ENCODE peak calls at places on chromosomes 12 and 14, in eight cellular contexts. A is upper lobe of right lung, O is brain microvascular endothelial cell, M is fibroblast of lung, P is ovary, Q is osteoblast, C is Panc1, W is left lung. S is an unnamed sample.

GRCh38 chr14:76920572-76921175 is 94.5 kb downstream of the LRRC74A start:
- DNase-seq in A (no peak), O (no peak), M (no peak), P (peak), Q (peak), C (no peak), W (no peak), S (no peak)

GRCh38 chr12:77032406-77032805 is 33.0 kb downstream of the E2F7 start:
- DNase-seq in A (no peak), O (no peak), M (no peak), P (no peak), Q (peak), C (no peak), W (no peak), S (peak)

GRCh38 chr12:14993537-14994266 is 20.9 kb downstream of the PDE6H start:
- DNase-seq in A (no peak), O (peak), M (peak), P (no peak), Q (peak), C (no peak), W (peak), S (peak)

GRCh38 chr14:96053600-96054381 is 14.6 kb downstream of the C14orf132 start:
- DNase-seq in A (no peak), O (peak), M (peak), P (no peak), Q (peak), C (no peak), W (no peak), S (peak)

GRCh38 chr14:65720171-65720570 is 307.6 kb downstream of the FUT8 start:
- DNase-seq in A (no peak), O (no peak), M (no peak), P (no peak), Q (no peak), C (no peak), W (no peak), S (no peak)

GRCh38 chr12:111558107-111558376 is 41.1 kb downstream of the ATXN2 start:
- DNase-seq in A (no peak), O (no peak), M (no peak), P (no peak), Q (no peak), C (no peak), W (no peak), S (no peak)

GRCh38 chr12:2588345-2588744 is 206.4 kb upstream of the FKBP4 start:
- DNase-seq in A (no peak), O (no peak), M (no peak), P (no peak), Q (peak), C (no peak), W (no peak), S (no peak)

GRCh38 chr14:50001999-50002925 is 109.4 kb downstream of the ARF6 start:
- DNase-seq in A (no peak), O (no peak), M (no peak), P (no peak), Q (peak), C (no peak), W (no peak), S (no peak)

GRCh38 chr14:24673534-24674203 is 39.7 kb upstream of the GZMB start:
- DNase-seq in A (no peak), O (no peak), M (no peak), P (no peak), Q (no peak), C (no peak), W (no peak), S (no peak)

GRCh38 chr12:131929530-131930456 is 717 bp downstream of the PUS1 start:
- DNase-seq in A (no peak), O (peak), M (no peak), P (peak), Q (peak), C (no peak), W (peak), S (no peak)

GRCh38 chr14:105196228-105196960 is 15.3 kb upstream of the NUDT14 start:
- DNase-seq in A (no peak), O (no peak), M (no peak), P (no peak), Q (no peak), C (no peak), W (no peak), S (no peak)

GRCh38 chr12:13215056-13215455 is 18.5 kb downstream of the EMP1 start:
- DNase-seq in A (no peak), O (no peak), M (no peak), P (no peak), Q (no peak), C (no peak), W (no peak), S (no peak)

GRCh38 chr14:102579696-102580551 is 12.5 kb upstream of the RCOR1 start:
- DNase-seq in A (peak), O (peak), M (peak), P (no peak), Q (peak), C (no peak), W (peak), S (peak)

GRCh38 chr12:25189656-25190055 is 5.3 kb downstream of the DNAI7 start:
- DNase-seq in A (no peak), O (no peak), M (no peak), P (no peak), Q (no peak), C (no peak), W (no peak), S (peak)

GRCh38 chr12:14913381-14913781 is 25.0 kb downstream of the ERP27 start:
- DNase-seq in A (no peak), O (no peak), M (no peak), P (no peak), Q (no peak), C (no peak), W (no peak), S (no peak)

GRCh38 chr12:24499151-24500146 is 449.5 kb downstream of the BCAT1 start:
- DNase-seq in A (no peak), O (peak), M (peak), P (no peak), Q (peak), C (no peak), W (no peak), S (peak)

GRCh38 chr14:59534361-59534987 is 42.1 kb downstream of the CCDC175 start:
- DNase-seq in A (no peak), O (no peak), M (peak), P (no peak), Q (no peak), C (no peak), W (no peak), S (no peak)

GRCh38 chr14:58354817-58355216 is 40.9 kb upstream of the TOMM20L start:
- DNase-seq in A (no peak), O (no peak), M (no peak), P (no peak), Q (no peak), C (no peak), W (no peak), S (no peak)

GRCh38 chr12:31325524-31325875 is 450 bp downstream of the SINHCAF start:
- DNase-seq in A (no peak), O (no peak), M (no peak), P (peak), Q (peak), C (no peak), W (no peak), S (no peak)

GRCh38 chr14:59629384-59630158 is 53.0 kb upstream of the CCDC175 start:
- DNase-seq in A (no peak), O (no peak), M (no peak), P (no peak), Q (peak), C (no peak), W (no peak), S (no peak)

DNA sequence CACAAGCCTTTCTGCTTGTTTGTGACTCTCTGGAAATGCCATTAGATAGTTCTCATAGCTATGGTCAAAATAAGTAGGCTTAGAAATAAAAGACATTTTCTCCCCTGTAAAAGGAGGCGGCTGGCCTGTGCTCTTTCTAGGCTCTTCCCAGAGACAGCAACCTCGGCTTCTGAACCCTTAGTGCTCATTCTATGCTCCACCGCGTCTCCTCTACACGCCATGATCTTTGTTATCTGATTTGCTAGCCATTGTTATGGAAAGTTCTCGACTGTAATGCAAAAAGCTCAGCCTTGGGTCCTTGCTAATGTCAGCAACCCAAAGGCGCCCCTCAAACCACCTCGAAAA is 64.5 kb downstream of the CRADD start:
- DNase-seq in A (no peak), O (no peak), M (no peak), P (peak), Q (peak), C (no peak), W (no peak), S (no peak)
- H3K4me3 ChIP-seq in A (peak), O (peak), M (peak), P (peak), Q (peak), C (peak), W (peak), S (peak)

GRCh38 chr12:92503977-92504966 is 198.5 kb upstream of the PLEKHG7 start:
- DNase-seq in A (no peak), O (no peak), M (no peak), P (peak), Q (no peak), C (no peak), W (no peak), S (no peak)
- H3K4me3 ChIP-seq in A (no peak), O (no peak), M (no peak), P (no peak), Q (no peak), C (no peak), W (no peak), S (no peak)

GRCh38 chr12:117361312-117361670 is at the start of gene NOS1:
- DNase-seq in A (no peak), O (no peak), M (no peak), P (no peak), Q (peak), C (no peak), W (no peak), S (no peak)
- H3K4me3 ChIP-seq in A (peak), O (no peak), M (no peak), P (no peak), Q (no peak), C (no peak), W (no peak), S (no peak)

GRCh38 chr12:113061061-113061694 is 4.6 kb downstream of the DTX1 start:
- DNase-seq in A (peak), O (no peak), M (no peak), P (no peak), Q (peak), C (no peak), W (no peak), S (no peak)
- H3K4me3 ChIP-seq in A (no peak), O (no peak), M (no peak), P (no peak), Q (no peak), C (no peak), W (no peak), S (no peak)

DNA sequence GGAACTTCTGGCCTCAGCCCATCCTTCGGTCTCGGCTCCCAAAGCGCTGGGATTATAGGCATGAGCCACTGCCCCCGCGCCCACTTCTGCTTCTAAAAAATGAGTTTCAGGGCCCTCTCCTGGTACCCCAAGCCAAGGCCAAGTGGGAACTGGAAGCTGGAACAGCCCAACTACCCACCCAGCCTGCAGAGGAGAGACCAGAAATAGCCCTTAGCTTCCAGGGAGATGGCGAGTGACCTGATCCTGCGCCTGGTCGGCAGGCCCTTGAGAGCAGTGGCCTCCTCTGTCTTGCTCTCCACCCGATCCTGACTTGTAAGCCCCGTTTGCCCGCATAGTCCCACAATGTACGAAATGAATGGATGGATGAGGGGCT is 31.2 kb upstream of the PLEKHG6 start:
- DNase-seq in A (peak), O (no peak), M (no peak), P (no peak), Q (peak), C (no peak), W (no peak), S (no peak)
- H3K4me3 ChIP-seq in A (peak), O (no peak), M (no peak), P (no peak), Q (no peak), C (peak), W (no peak), S (no peak)

DNA sequence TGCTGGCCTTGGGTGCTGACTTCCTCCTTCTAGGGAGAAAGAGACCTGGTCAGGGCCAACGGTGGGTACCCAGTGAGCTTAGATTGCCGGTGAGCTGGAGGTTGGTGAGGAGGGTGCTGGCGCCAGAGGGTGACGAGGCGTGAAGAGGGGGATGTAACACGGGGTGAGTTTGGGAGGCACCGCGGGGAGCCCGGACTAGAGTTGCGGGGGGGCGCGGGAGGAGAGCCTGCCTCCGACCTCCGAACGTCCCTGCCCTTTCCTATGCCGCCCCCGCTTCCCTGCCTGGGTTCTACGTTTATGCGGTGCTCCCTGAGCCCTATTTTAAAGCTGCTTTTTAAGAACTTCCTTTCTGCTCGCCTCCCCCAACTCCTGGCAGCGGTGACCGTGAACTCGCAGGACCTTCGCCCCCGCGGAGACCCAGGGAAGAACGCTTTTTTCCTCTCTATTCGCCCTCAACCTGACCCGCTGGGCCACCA is 18.6 kb downstream of the OR6S1 start:
- DNase-seq in A (peak), O (no peak), M (no peak), P (no peak), Q (no peak), C (no peak), W (peak), S (no peak)
- H3K4me3 ChIP-seq in A (no peak), O (peak), M (no peak), P (no peak), Q (peak), C (no peak), W (no peak), S (no peak)

GRCh38 chr14:62118461-62118860 is 356.2 kb downstream of the SNAPC1 start:
- DNase-seq in A (no peak), O (no peak), M (no peak), P (no peak), Q (no peak), C (no peak), W (no peak), S (no peak)

GRCh38 chr14:62117010-62117717 is 354.9 kb downstream of the SNAPC1 start:
- DNase-seq in A (peak), O (peak), M (peak), P (peak), Q (peak), C (no peak), W (peak), S (peak)

GRCh38 chr14:62118871-62119270 is 356.7 kb downstream of the SNAPC1 start:
- DNase-seq in A (no peak), O (no peak), M (no peak), P (no peak), Q (no peak), C (no peak), W (no peak), S (no peak)

GRCh38 chr14:62117718-62118164 is 355.5 kb downstream of the SNAPC1 start:
- DNase-seq in A (no peak), O (no peak), M (peak), P (no peak), Q (no peak), C (no peak), W (no peak), S (peak)
- H3K4me3 ChIP-seq in A (peak), O (peak), M (no peak), P (no peak), Q (no peak), C (peak), W (no peak), S (peak)